ENCODE peak calls at places on chromosomes 7 and 10, in nine cellular contexts. R, F, Y, T, U, C, P, Q and X are unnamed samples.

GRCh38 chr7:85384376-85384775 is 197.5 kb upstream of the SEMA3D start:
- DNase-seq in R (no peak), F (no peak), Y (no peak), T (no peak), U (no peak), C (no peak), P (no peak), Q (no peak), X (no peak)

GRCh38 chr10:32112055-32112454 is 55.8 kb upstream of the KIF5B start:
- DNase-seq in R (peak; percentile 77), F (no peak), Y (no peak), T (peak; percentile 15), U (no peak), C (peak; percentile 85), P (no peak), Q (peak; percentile 52), X (peak; percentile 81)

GRCh38 chr10:129523031-129523722 is 56.1 kb downstream of the MGMT start:
- DNase-seq in R (no peak), F (no peak), Y (no peak), T (no peak), U (no peak), C (no peak), P (no peak), Q (no peak), X (no peak)

GRCh38 chr7:120272261-120272895 is 597 bp upstream of the KCND2 start:
- DNase-seq in R (peak; percentile 78), F (no peak), Y (no peak), T (peak; percentile 57), U (peak; percentile 25), C (peak; percentile 56), P (peak; percentile 27), Q (peak; percentile 76), X (peak; percentile 82)

GRCh38 chr10:26483554-26483953 is 45.4 kb downstream of the APBB1IP start:
- DNase-seq in R (no peak), F (no peak), Y (no peak), T (peak; percentile 73), U (no peak), C (no peak), P (no peak), Q (no peak), X (no peak)

GRCh38 chr10:93815304-93816091 is 57.8 kb downstream of the LGI1 start:
- DNase-seq in R (no peak), F (no peak), Y (no peak), T (no peak), U (no peak), C (peak; percentile 34), P (no peak), Q (no peak), X (peak; percentile 30)

GRCh38 chr7:3267928-3268690 is 32.9 kb upstream of the SDK1 start:
- DNase-seq in R (peak; percentile 67), F (no peak), Y (no peak), T (peak; percentile 82), U (no peak), C (peak; percentile 97), P (no peak), Q (peak; percentile 65), X (peak; percentile 94)

GRCh38 chr10:128850647-128851046 is 616.4 kb upstream of the MGMT start:
- DNase-seq in R (no peak), F (no peak), Y (no peak), T (no peak), U (no peak), C (no peak), P (no peak), Q (no peak), X (no peak)

GRCh38 chr7:47648301-47648900 is 66.5 kb upstream of the TNS3 start:
- DNase-seq in R (no peak), F (no peak), Y (no peak), T (no peak), U (no peak), C (no peak), P (no peak), Q (peak; percentile 82), X (peak; percentile 68)

GRCh38 chr7:46539892-46540483 is 618.9 kb upstream of the IGFBP3 start:
- DNase-seq in R (no peak), F (no peak), Y (no peak), T (no peak), U (no peak), C (no peak), P (no peak), Q (no peak), X (no peak)

GRCh38 chr7:41975854-41976253 is 261.2 kb downstream of the GLI3 start:
- DNase-seq in R (peak; percentile 71), F (no peak), Y (no peak), T (no peak), U (no peak), C (peak; percentile 60), P (no peak), Q (peak; percentile 44), X (peak; percentile 43)

GRCh38 chr10:1486841-1487240 is 250.5 kb downstream of the ADARB2 start:
- DNase-seq in R (no peak), F (no peak), Y (no peak), T (no peak), U (no peak), C (no peak), P (no peak), Q (no peak), X (no peak)

GRCh38 chr10:1487288-1487687 is 250.0 kb downstream of the ADARB2 start:
- DNase-seq in R (no peak), F (no peak), Y (no peak), T (no peak), U (no peak), C (no peak), P (no peak), Q (no peak), X (no peak)

GRCh38 chr10:1488970-1489548 is 248.3 kb downstream of the ADARB2 start:
- DNase-seq in R (no peak), F (no peak), Y (no peak), T (no peak), U (no peak), C (no peak), P (peak; percentile 65), Q (no peak), X (no peak)

GRCh38 chr10:1492641-1493040 is 244.7 kb downstream of the ADARB2 start:
- DNase-seq in R (no peak), F (no peak), Y (no peak), T (no peak), U (no peak), C (no peak), P (no peak), Q (no peak), X (no peak)

DNA sequence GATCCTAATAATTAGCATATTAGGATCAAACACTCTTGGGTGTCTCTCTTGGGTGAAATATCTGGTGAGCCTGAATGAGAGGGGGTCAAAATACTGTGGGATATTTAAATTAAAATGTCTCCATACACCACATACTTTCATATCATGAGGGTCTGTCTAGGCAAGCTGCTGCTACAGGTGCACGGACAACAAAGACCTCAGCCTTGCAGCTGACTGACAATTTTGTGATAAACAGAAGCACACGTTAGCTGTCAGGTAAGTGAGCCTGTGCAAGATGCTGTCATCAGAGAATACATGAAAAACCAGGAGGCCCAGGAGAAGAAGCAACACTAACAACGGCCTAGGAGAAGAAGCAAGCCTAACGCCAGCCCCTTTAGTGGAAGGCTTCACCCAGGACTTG is 247.5 kb downstream of the ADARB2 start:
- DNase-seq in R (no peak), F (no peak), Y (no peak), T (no peak), U (no peak), C (no peak), P (no peak), Q (no peak), X (no peak)
- H3K4me3 ChIP-seq in R (no peak overlapping the region), F (no peak overlapping the region), Y (no peak overlapping the region), T (no peak overlapping the region), U (no peak overlapping the region), C (no peak overlapping the region), P (peak overlapping the region; percentile 23), Q (no peak overlapping the region), X (no peak overlapping the region)

GRCh38 chr10:45580781-45581496 is 91.6 kb downstream of the ZFAND4 start:
- DNase-seq in R (no peak), F (peak; percentile 53), Y (no peak), T (no peak), U (no peak), C (no peak), P (peak; percentile 43), Q (no peak), X (no peak)
- H3K4me3 ChIP-seq in R (no peak overlapping the region), F (peak overlapping the region; percentile 26), Y (peak overlapping the region; percentile 42), T (no peak overlapping the region), U (no peak overlapping the region), C (no peak overlapping the region), P (peak overlapping the region; percentile 53), Q (no peak overlapping the region), X (no peak overlapping the region)

DNA sequence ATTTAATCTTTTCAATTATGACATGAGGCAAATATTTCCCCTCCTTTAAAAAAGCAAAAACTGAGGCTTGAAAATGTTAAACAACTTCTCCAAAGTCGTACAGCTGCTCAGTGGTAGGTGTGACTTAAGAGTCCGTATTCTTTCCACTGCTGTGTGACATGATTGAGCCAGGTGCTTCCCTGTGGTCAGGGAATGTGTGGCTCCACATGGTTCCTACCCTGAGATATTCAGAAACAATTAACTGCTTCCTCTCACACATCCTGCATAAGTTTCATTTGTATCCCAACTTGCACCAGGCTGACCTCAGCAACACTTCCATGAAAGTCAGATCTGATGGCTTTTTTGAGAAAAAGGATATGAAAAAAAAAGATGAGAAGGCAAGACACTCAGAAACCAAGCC is 13.6 kb downstream of the OPALIN start:
- DNase-seq in R (no peak), F (no peak), Y (no peak), T (no peak), U (no peak), C (no peak), P (no peak), Q (no peak), X (no peak)
- H3K4me3 ChIP-seq in R (no peak overlapping the region), F (no peak overlapping the region), Y (no peak overlapping the region), T (no peak overlapping the region), U (no peak overlapping the region), C (no peak overlapping the region), P (no peak overlapping the region), Q (no peak overlapping the region), X (no peak overlapping the region)

GRCh38 chr10:27714349-27714748 is 31.3 kb downstream of the MKX start:
- DNase-seq in R (peak; percentile 52), F (no peak), Y (no peak), T (no peak), U (no peak), C (no peak), P (no peak), Q (no peak), X (no peak)

GRCh38 chr10:27715505-27715904 is 30.1 kb downstream of the MKX start:
- DNase-seq in R (no peak), F (no peak), Y (no peak), T (no peak), U (no peak), C (no peak), P (no peak), Q (no peak), X (no peak)

GRCh38 chr10:27717851-27718250 is 27.8 kb downstream of the MKX start:
- DNase-seq in R (no peak), F (no peak), Y (no peak), T (no peak), U (no peak), C (no peak), P (no peak), Q (no peak), X (no peak)

GRCh38 chr10:27717191-27717590 is 28.4 kb downstream of the MKX start:
- DNase-seq in R (no peak), F (no peak), Y (no peak), T (no peak), U (no peak), C (no peak), P (no peak), Q (no peak), X (no peak)

DNA sequence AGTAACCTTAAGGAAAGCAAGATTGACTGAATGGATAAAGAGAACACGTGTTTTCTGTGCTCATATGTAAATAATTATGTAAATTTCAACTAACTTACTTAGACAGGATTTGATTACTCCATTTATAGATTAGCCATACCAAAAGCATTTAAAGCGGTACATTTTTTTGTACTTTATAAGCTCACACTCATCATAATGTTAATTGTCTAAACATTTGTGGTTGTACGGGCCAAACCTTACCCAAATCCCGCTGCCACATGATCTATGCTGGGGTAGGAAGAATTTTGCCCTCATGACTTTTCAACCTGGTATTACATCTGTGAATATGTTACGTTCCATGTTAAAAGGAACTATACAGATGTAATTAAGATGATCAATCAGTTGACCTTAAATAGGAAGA is 29.1 kb downstream of the MKX start:
- DNase-seq in R (no peak), F (no peak), Y (no peak), T (no peak), U (no peak), C (peak; percentile 62), P (no peak), Q (no peak), X (no peak)
- H3K4me3 ChIP-seq in R (no peak overlapping the region), F (no peak overlapping the region), Y (no peak overlapping the region), T (no peak overlapping the region), U (no peak overlapping the region), C (no peak overlapping the region), P (no peak overlapping the region), Q (no peak overlapping the region), X (no peak overlapping the region)